ENCODE peak calls at places on chromosomes 4 and X, in seven cellular contexts. One of them, this sample, is unnamed.

GRCh38 chr4:8315343-8316250 is 46.0 kb downstream of the HTRA3 start:
- DNase-seq in K562: no peak
- DNase-seq in HCT116: peak; percentile 13
- DNase-seq in SK-N-SH: peak; percentile 64
- DNase-seq in H1: no peak
- DNase-seq in HepG2: peak; percentile 62
- DNase-seq in GM12878: no peak
- DNase-seq in this sample: no peak

GRCh38 chrX:45769919-45770582 is 569.4 kb upstream of the DIPK2B start:
- DNase-seq in K562: peak; percentile 41
- DNase-seq in HCT116: no peak
- DNase-seq in SK-N-SH: peak; percentile 9
- DNase-seq in H1: no peak
- DNase-seq in HepG2: peak; percentile 88
- DNase-seq in GM12878: peak; percentile 51
- DNase-seq in this sample: no peak

GRCh38 chrX:29555465-29556091 is 659.8 kb upstream of the MAGEB2 start:
- DNase-seq in K562: no peak
- DNase-seq in HCT116: no peak
- DNase-seq in SK-N-SH: no peak
- DNase-seq in H1: no peak
- DNase-seq in HepG2: no peak
- DNase-seq in GM12878: peak; percentile 93
- DNase-seq in this sample: no peak

GRCh38 chr4:8908206-8908893 is 36.7 kb upstream of the HMX1 start:
- DNase-seq in K562: no peak
- DNase-seq in HCT116: no peak
- DNase-seq in SK-N-SH: peak; percentile 27
- DNase-seq in H1: no peak
- DNase-seq in HepG2: no peak
- DNase-seq in GM12878: no peak
- DNase-seq in this sample: no peak

GRCh38 chr4:41281038-41281634 is 24.4 kb downstream of the UCHL1 start:
- DNase-seq in K562: peak; percentile 67
- DNase-seq in HCT116: peak; percentile 82
- DNase-seq in SK-N-SH: peak; percentile 84
- DNase-seq in H1: no peak
- DNase-seq in HepG2: peak; percentile 64
- DNase-seq in GM12878: peak; percentile 48
- DNase-seq in this sample: peak; percentile 49

GRCh38 chr4:165634766-165635165 is 238.3 kb upstream of the TLL1 start:
- DNase-seq in K562: no peak
- DNase-seq in HCT116: no peak
- DNase-seq in SK-N-SH: no peak
- DNase-seq in H1: no peak
- DNase-seq in HepG2: no peak
- DNase-seq in GM12878: no peak
- DNase-seq in this sample: no peak

GRCh38 chr4:72109364-72109763 is 77.6 kb downstream of the NPFFR2 start:
- DNase-seq in K562: no peak
- DNase-seq in HCT116: no peak
- DNase-seq in SK-N-SH: no peak
- DNase-seq in H1: no peak
- DNase-seq in HepG2: no peak
- DNase-seq in GM12878: no peak
- DNase-seq in this sample: no peak

GRCh38 chr4:103996637-103997036 is 276.9 kb upstream of the TACR3 start:
- DNase-seq in K562: no peak
- DNase-seq in HCT116: peak; percentile 78
- DNase-seq in SK-N-SH: no peak
- DNase-seq in H1: peak; percentile 29
- DNase-seq in HepG2: peak; percentile 45
- DNase-seq in GM12878: no peak
- DNase-seq in this sample: peak; percentile 72

GRCh38 chr4:3302786-3303444 is 10.1 kb downstream of the RGS12 start:
- DNase-seq in K562: no peak
- DNase-seq in HCT116: no peak
- DNase-seq in SK-N-SH: no peak
- DNase-seq in H1: no peak
- DNase-seq in HepG2: no peak
- DNase-seq in GM12878: no peak
- DNase-seq in this sample: no peak

GRCh38 chr4:168886361-168886760 is 123.7 kb downstream of the CBR4 start:
- DNase-seq in K562: no peak
- DNase-seq in HCT116: peak; percentile 21
- DNase-seq in SK-N-SH: no peak
- DNase-seq in H1: no peak
- DNase-seq in HepG2: no peak
- DNase-seq in GM12878: no peak
- DNase-seq in this sample: no peak

GRCh38 chrX:153430796-153431195 is 15.1 kb downstream of the TREX2 start:
- DNase-seq in K562: no peak
- DNase-seq in HCT116: no peak
- DNase-seq in SK-N-SH: no peak
- DNase-seq in H1: no peak
- DNase-seq in HepG2: no peak
- DNase-seq in GM12878: no peak
- DNase-seq in this sample: no peak

GRCh38 chrX:46255066-46255465 is 290.2 kb downstream of the ZNF674 start:
- DNase-seq in K562: no peak
- DNase-seq in HCT116: no peak
- DNase-seq in SK-N-SH: no peak
- DNase-seq in H1: no peak
- DNase-seq in HepG2: no peak
- DNase-seq in GM12878: no peak
- DNase-seq in this sample: no peak

GRCh38 chrX:21741869-21742701 is 15.8 kb downstream of the SMPX start:
- DNase-seq in K562: no peak
- DNase-seq in HCT116: no peak
- DNase-seq in SK-N-SH: no peak
- DNase-seq in H1: no peak
- DNase-seq in HepG2: no peak
- DNase-seq in GM12878: no peak
- DNase-seq in this sample: no peak

GRCh38 chrX:120365320-120365719 is 3.4 kb downstream of the ATP1B4 start:
- DNase-seq in K562: peak; percentile 32
- DNase-seq in HCT116: no peak
- DNase-seq in SK-N-SH: peak; percentile 24
- DNase-seq in H1: no peak
- DNase-seq in HepG2: peak; percentile 6
- DNase-seq in GM12878: no peak
- DNase-seq in this sample: no peak

GRCh38 chrX:29851971-29852605 is 363.3 kb upstream of the MAGEB2 start:
- DNase-seq in K562: no peak
- DNase-seq in HCT116: no peak
- DNase-seq in SK-N-SH: no peak
- DNase-seq in H1: no peak
- DNase-seq in HepG2: no peak
- DNase-seq in GM12878: no peak
- DNase-seq in this sample: no peak

GRCh38 chr4:36399762-36400353 is 118.4 kb downstream of the DTHD1 start:
- DNase-seq in K562: no peak
- DNase-seq in HCT116: no peak
- DNase-seq in SK-N-SH: no peak
- DNase-seq in H1: no peak
- DNase-seq in HepG2: peak; percentile 2
- DNase-seq in GM12878: peak; percentile 24
- DNase-seq in this sample: no peak

GRCh38 chr4:17059192-17059634 is 160.8 kb upstream of the LDB2 start:
- DNase-seq in K562: no peak
- DNase-seq in HCT116: no peak
- DNase-seq in SK-N-SH: peak; percentile 43
- DNase-seq in H1: no peak
- DNase-seq in HepG2: no peak
- DNase-seq in GM12878: no peak
- DNase-seq in this sample: no peak

GRCh38 chr4:25032126-25032525 is 1.4 kb upstream of the LGI2 start:
- DNase-seq in K562: no peak
- DNase-seq in HCT116: no peak
- DNase-seq in SK-N-SH: peak; percentile 13
- DNase-seq in H1: no peak
- DNase-seq in HepG2: no peak
- DNase-seq in GM12878: no peak
- DNase-seq in this sample: no peak

GRCh38 chrX:23373129-23373804 is 38.6 kb downstream of the PTCHD1 start:
- DNase-seq in K562: no peak
- DNase-seq in HCT116: no peak
- DNase-seq in SK-N-SH: no peak
- DNase-seq in H1: no peak
- DNase-seq in HepG2: no peak
- DNase-seq in GM12878: no peak
- DNase-seq in this sample: no peak

GRCh38 chrX:15343075-15343476 is 7.8 kb upstream of the PIGA start:
- DNase-seq in K562: no peak
- DNase-seq in HCT116: no peak
- DNase-seq in SK-N-SH: no peak
- DNase-seq in H1: no peak
- DNase-seq in HepG2: no peak
- DNase-seq in GM12878: no peak
- DNase-seq in this sample: peak; percentile 35

GRCh38 chr4:122003335-122003734 is 51.5 kb upstream of the TRPC3 start:
- DNase-seq in K562: peak; percentile 78
- DNase-seq in HCT116: peak; percentile 42
- DNase-seq in SK-N-SH: peak; percentile 60
- DNase-seq in H1: peak; percentile 33
- DNase-seq in HepG2: peak; percentile 64
- DNase-seq in GM12878: peak; percentile 11
- DNase-seq in this sample: no peak

GRCh38 chr4:107392951-107393350 is 327.1 kb downstream of the PAPSS1 start:
- DNase-seq in K562: no peak
- DNase-seq in HCT116: no peak
- DNase-seq in SK-N-SH: peak; percentile 30
- DNase-seq in H1: no peak
- DNase-seq in HepG2: no peak
- DNase-seq in GM12878: no peak
- DNase-seq in this sample: peak; percentile 2

GRCh38 chrX:149079805-149080406 is 425.2 kb downstream of the IDS start:
- DNase-seq in K562: no peak
- DNase-seq in HCT116: no peak
- DNase-seq in SK-N-SH: no peak
- DNase-seq in H1: no peak
- DNase-seq in HepG2: no peak
- DNase-seq in GM12878: no peak
- DNase-seq in this sample: no peak

GRCh38 chrX:71253253-71254091 is 468 bp downstream of the ZMYM3 start:
- DNase-seq in K562: peak; percentile 66
- DNase-seq in HCT116: no peak
- DNase-seq in SK-N-SH: peak; percentile 84
- DNase-seq in H1: no peak
- DNase-seq in HepG2: peak; percentile 13
- DNase-seq in GM12878: no peak
- DNase-seq in this sample: peak; percentile 32

GRCh38 chrX:88425739-88426138 is 321.3 kb upstream of the CPXCR1 start:
- DNase-seq in K562: no peak
- DNase-seq in HCT116: no peak
- DNase-seq in SK-N-SH: no peak
- DNase-seq in H1: no peak
- DNase-seq in HepG2: peak; percentile 18
- DNase-seq in GM12878: no peak
- DNase-seq in this sample: peak; percentile 45

GRCh38 chr4:53162926-53163325 is 202.9 kb downstream of the SCFD2 start:
- DNase-seq in K562: no peak
- DNase-seq in HCT116: no peak
- DNase-seq in SK-N-SH: no peak
- DNase-seq in H1: no peak
- DNase-seq in HepG2: no peak
- DNase-seq in GM12878: no peak
- DNase-seq in this sample: no peak

GRCh38 chr4:158376441-158376840 is 145.2 kb upstream of the RXFP1 start:
- DNase-seq in K562: no peak
- DNase-seq in HCT116: no peak
- DNase-seq in SK-N-SH: no peak
- DNase-seq in H1: no peak
- DNase-seq in HepG2: no peak
- DNase-seq in GM12878: no peak
- DNase-seq in this sample: no peak

GRCh38 chrX:119477812-119478232 is 9.6 kb downstream of the SLC25A5 start:
- DNase-seq in K562: peak; percentile 33
- DNase-seq in HCT116: no peak
- DNase-seq in SK-N-SH: no peak
- DNase-seq in H1: no peak
- DNase-seq in HepG2: peak; percentile 85
- DNase-seq in GM12878: no peak
- DNase-seq in this sample: no peak

GRCh38 chrX:84187501-84188319 is at the start of gene RPS6KA6:
- DNase-seq in K562: no peak
- DNase-seq in HCT116: no peak
- DNase-seq in SK-N-SH: peak; percentile 64
- DNase-seq in H1: no peak
- DNase-seq in HepG2: no peak
- DNase-seq in GM12878: no peak
- DNase-seq in this sample: peak; percentile 10

GRCh38 chr4:150931796-150932195 is 83.3 kb downstream of the LRBA start:
- DNase-seq in K562: no peak
- DNase-seq in HCT116: no peak
- DNase-seq in SK-N-SH: no peak
- DNase-seq in H1: no peak
- DNase-seq in HepG2: no peak
- DNase-seq in GM12878: no peak
- DNase-seq in this sample: no peak
- TF ChIP-seq JUND in K562: no peak
- TF ChIP-seq JUND in HCT116: no peak
- TF ChIP-seq JUND in SK-N-SH: no peak
- TF ChIP-seq JUND in H1: no peak
- TF ChIP-seq JUND in HepG2: no peak
- TF ChIP-seq JUND in GM12878: no peak
- TF ChIP-seq JUND in this sample: no peak

GRCh38 chr4:151953286-151953685 is 192.5 kb upstream of the GATB start:
- DNase-seq in K562: no peak
- DNase-seq in HCT116: no peak
- DNase-seq in SK-N-SH: no peak
- DNase-seq in H1: no peak
- DNase-seq in HepG2: no peak
- DNase-seq in GM12878: no peak
- DNase-seq in this sample: no peak
- TF ChIP-seq JUND in K562: no peak
- TF ChIP-seq JUND in HCT116: no peak
- TF ChIP-seq JUND in SK-N-SH: no peak
- TF ChIP-seq JUND in H1: no peak
- TF ChIP-seq JUND in HepG2: no peak
- TF ChIP-seq JUND in GM12878: no peak
- TF ChIP-seq JUND in this sample: no peak

DNA sequence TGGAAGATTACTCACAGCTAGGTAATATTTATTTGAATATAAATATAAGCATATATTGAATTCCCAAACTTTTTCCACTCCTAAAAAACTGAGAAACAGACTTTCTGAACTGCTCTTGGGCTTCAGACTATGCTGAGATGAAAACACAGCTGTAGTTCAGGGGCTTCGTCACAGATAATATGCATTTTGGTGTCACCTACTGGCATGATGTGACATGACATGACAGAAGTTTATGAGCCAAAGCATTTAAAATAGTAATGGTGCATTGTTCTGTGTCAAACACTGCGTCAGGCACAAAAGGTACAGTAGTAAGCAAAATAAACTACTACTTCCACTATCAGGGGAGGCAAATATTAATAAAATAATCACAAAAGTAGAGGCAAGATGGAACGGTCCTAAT is 171.3 kb downstream of the BTC start:
- DNase-seq in K562: peak; percentile 57
- DNase-seq in HCT116: peak; percentile 82
- DNase-seq in SK-N-SH: peak; percentile 5
- DNase-seq in H1: no peak
- DNase-seq in HepG2: peak; percentile 66
- DNase-seq in GM12878: no peak
- DNase-seq in this sample: peak; percentile 2
- TF ChIP-seq JUND in K562: no peak
- TF ChIP-seq JUND in HCT116: no peak
- TF ChIP-seq JUND in SK-N-SH: no peak
- TF ChIP-seq JUND in H1: no peak
- TF ChIP-seq JUND in HepG2: no peak
- TF ChIP-seq JUND in GM12878: no peak
- TF ChIP-seq JUND in this sample: no peak

GRCh38 chr4:124997124-124997523 is 284.6 kb upstream of the ANKRD50 start:
- DNase-seq in K562: no peak
- DNase-seq in HCT116: no peak
- DNase-seq in SK-N-SH: no peak
- DNase-seq in H1: no peak
- DNase-seq in HepG2: no peak
- DNase-seq in GM12878: no peak
- DNase-seq in this sample: no peak
- TF ChIP-seq JUND in K562: no peak
- TF ChIP-seq JUND in HCT116: no peak
- TF ChIP-seq JUND in SK-N-SH: no peak
- TF ChIP-seq JUND in H1: no peak
- TF ChIP-seq JUND in HepG2: no peak
- TF ChIP-seq JUND in GM12878: no peak
- TF ChIP-seq JUND in this sample: no peak